ENCODE peak calls at places on chromosomes 12 and 14, in nine cellular contexts. X is NB4, C is astrocyte of the spinal cord, M is gastrocnemius medialis, Y is thoracic aorta, B is endodermal cell, K is endothelial cell, Z is dorsolateral prefrontal cortex, H is OCI-LY7. N is an unnamed sample.

GRCh38 chr14:104640681-104641080 is 36.1 kb upstream of the TMEM179 start:
- DNase-seq in X (no peak), C (no peak), M (no peak), Y (no peak), B (no peak), K (no peak), Z (no peak), H (no peak), N (no peak)

GRCh38 chr12:12079291-12079690 is 8.6 kb downstream of the BCL2L14 start:
- DNase-seq in X (no peak), C (peak; percentile 27), M (no peak), Y (no peak), B (peak; percentile 43), K (no peak), Z (no peak), H (no peak), N (no peak)

GRCh38 chr12:124632510-124632909 is 65.1 kb upstream of the NCOR2 start:
- DNase-seq in X (no peak), C (no peak), M (no peak), Y (no peak), B (peak; percentile 80), K (no peak), Z (no peak), H (no peak), N (no peak)

GRCh38 chr14:64764641-64765520 is 60.7 kb downstream of the PLEKHG3 start:
- DNase-seq in X (peak; percentile 83), C (peak; percentile 76), M (peak; percentile 51), Y (no peak), B (peak; percentile 95), K (peak; percentile 82), Z (peak; percentile 72), H (peak; percentile 56), N (peak; percentile 70)

GRCh38 chr12:8564656-8565055 is 24.0 kb upstream of the CLEC4E start:
- DNase-seq in X (no peak), C (no peak), M (no peak), Y (no peak), B (no peak), K (no peak), Z (no peak), H (no peak), N (no peak)

GRCh38 chr14:52356025-52356424 is 41.9 kb downstream of the PTGER2 start:
- DNase-seq in X (no peak), C (no peak), M (no peak), Y (no peak), B (no peak), K (no peak), Z (no peak), H (no peak), N (no peak)

GRCh38 chr12:122672515-122672914 is 30.6 kb downstream of the HCAR2 start:
- DNase-seq in X (no peak), C (no peak), M (no peak), Y (no peak), B (peak; percentile 64), K (no peak), Z (no peak), H (no peak), N (no peak)

GRCh38 chr14:77864580-77864979 is 64.7 kb downstream of the ADCK1 start:
- DNase-seq in X (no peak), C (no peak), M (no peak), Y (no peak), B (no peak), K (no peak), Z (no peak), H (no peak), N (no peak)

GRCh38 chr14:45810152-45810872 is 557.3 kb upstream of the MIS18BP1 start:
- DNase-seq in X (peak; percentile 2), C (no peak), M (no peak), Y (no peak), B (peak; percentile 49), K (peak; percentile 3), Z (no peak), H (no peak), N (no peak)

GRCh38 chr14:104370256-104370870 is 209.2 kb upstream of the C14orf180 start:
- DNase-seq in X (peak; percentile 23), C (no peak), M (no peak), Y (no peak), B (peak; percentile 86), K (peak; percentile 43), Z (no peak), H (peak; percentile 13), N (no peak)

GRCh38 chr12:96136129-96136528 is 58.0 kb upstream of the ELK3 start:
- DNase-seq in X (no peak), C (peak; percentile 87), M (no peak), Y (no peak), B (no peak), K (no peak), Z (no peak), H (no peak), N (no peak)

GRCh38 chr12:96130396-96131059 is 63.6 kb upstream of the ELK3 start:
- DNase-seq in X (no peak), C (no peak), M (no peak), Y (no peak), B (no peak), K (no peak), Z (no peak), H (no peak), N (no peak)

GRCh38 chr12:96134200-96134599 is 60.0 kb upstream of the ELK3 start:
- DNase-seq in X (no peak), C (no peak), M (no peak), Y (no peak), B (no peak), K (no peak), Z (no peak), H (no peak), N (no peak)

GRCh38 chr12:96131230-96131788 is 62.9 kb upstream of the ELK3 start:
- DNase-seq in X (no peak), C (no peak), M (no peak), Y (no peak), B (no peak), K (no peak), Z (no peak), H (no peak), N (no peak)

DNA sequence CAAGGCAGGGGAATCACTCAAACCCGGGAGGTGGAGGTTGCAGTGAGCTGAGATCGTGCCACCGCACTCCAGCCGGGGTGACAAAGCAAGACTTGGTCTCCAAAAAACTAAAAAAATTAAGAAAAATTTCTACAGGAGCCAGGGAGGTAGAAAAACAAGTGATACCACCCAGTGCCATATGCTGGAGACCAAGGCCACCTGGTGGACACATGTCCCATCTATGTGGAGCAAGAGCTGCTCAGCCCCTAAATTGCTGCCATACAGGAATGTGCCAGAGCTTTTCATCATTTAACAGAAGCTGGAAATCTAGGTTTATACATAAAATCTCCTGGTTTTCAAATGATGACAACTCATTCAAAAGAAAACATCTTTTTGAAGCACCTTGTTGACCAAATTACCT is 61.4 kb upstream of the ELK3 start:
- DNase-seq in X (peak; percentile 77), C (no peak), M (no peak), Y (no peak), B (peak; percentile 64), K (no peak), Z (no peak), H (no peak), N (no peak)
- TF ChIP-seq CTCF in X (peak; percentile 66), C (peak; percentile 7), M (no peak), Y (no peak), B (peak; percentile 75), K (no peak), Z (peak; percentile 25), H (peak; percentile 34), N (peak; percentile 20)

GRCh38 chr12:14390885-14391530 is 25.5 kb downstream of the ATF7IP start:
- DNase-seq in X (no peak), C (no peak), M (no peak), Y (no peak), B (no peak), K (no peak), Z (no peak), H (no peak), N (no peak)

GRCh38 chr12:14393736-14394135 is 28.3 kb downstream of the ATF7IP start:
- DNase-seq in X (no peak), C (peak; percentile 56), M (no peak), Y (no peak), B (no peak), K (no peak), Z (no peak), H (no peak), N (no peak)

GRCh38 chr12:14395059-14395778 is 29.7 kb downstream of the ATF7IP start:
- DNase-seq in X (peak; percentile 30), C (no peak), M (no peak), Y (no peak), B (no peak), K (no peak), Z (no peak), H (peak; percentile 64), N (no peak)

GRCh38 chr12:14396071-14396470 is 30.6 kb downstream of the ATF7IP start:
- DNase-seq in X (peak; percentile 24), C (no peak), M (no peak), Y (no peak), B (no peak), K (no peak), Z (no peak), H (peak; percentile 51), N (no peak)

GRCh38 chr12:14394317-14395058 is 29.0 kb downstream of the ATF7IP start:
- DNase-seq in X (peak; percentile 78), C (peak; percentile 93), M (peak; percentile 29), Y (no peak), B (no peak), K (peak; percentile 14), Z (no peak), H (peak; percentile 90), N (no peak)
- TF ChIP-seq CTCF in X (no peak), C (no peak), M (peak; percentile 23), Y (peak; percentile 28), B (peak; percentile 55), K (no peak), Z (peak; percentile 23), H (peak; percentile 38), N (peak; percentile 25)

GRCh38 chr12:22981711-22982110 is 356.7 kb downstream of the ETNK1 start:
- DNase-seq in X (no peak), C (peak; percentile 46), M (no peak), Y (no peak), B (no peak), K (no peak), Z (no peak), H (no peak), N (no peak)
- TF ChIP-seq CTCF in X (no peak), C (peak; percentile 33), M (no peak), Y (no peak), B (peak; percentile 45), K (no peak), Z (no peak), H (no peak), N (no peak)

GRCh38 chr12:112823582-112824149 is 32.1 kb downstream of the RPH3A start:
- DNase-seq in X (no peak), C (no peak), M (no peak), Y (no peak), B (no peak), K (no peak), Z (no peak), H (no peak), N (no peak)
- TF ChIP-seq CTCF in X (peak; percentile 22), C (no peak), M (no peak), Y (no peak), B (peak; percentile 75), K (no peak), Z (no peak), H (peak; percentile 45), N (peak; percentile 22)

DNA sequence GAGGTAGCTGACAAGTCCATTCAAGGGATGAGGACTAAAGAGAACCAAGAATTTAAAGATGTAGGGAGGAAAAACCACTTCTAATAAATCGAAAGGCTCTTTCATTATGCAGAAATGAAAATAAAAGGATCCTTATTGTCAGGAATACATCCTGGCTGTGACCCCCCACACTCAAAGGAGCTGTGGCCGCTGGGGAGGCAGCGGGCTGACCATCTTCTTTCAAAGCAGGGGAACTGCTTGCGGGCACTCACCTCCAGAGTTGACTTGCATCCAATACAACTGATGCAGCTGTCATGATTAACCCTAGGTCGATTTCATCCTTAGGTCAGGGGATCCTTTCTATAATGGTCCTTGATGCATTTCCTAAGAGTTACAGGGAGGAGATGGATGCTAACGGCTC is 35.3 kb downstream of the TRAFD1 start:
- DNase-seq in X (no peak), C (no peak), M (no peak), Y (no peak), B (peak; percentile 10), K (no peak), Z (no peak), H (no peak), N (no peak)
- TF ChIP-seq CTCF in X (no peak), C (no peak), M (no peak), Y (no peak), B (no peak), K (no peak), Z (no peak), H (no peak), N (no peak)

N was measured in progenitor cell of endocrine pancreas.